ENCODE peak calls at places on chromosomes 1 and 21, in eight cellular contexts. One of them, this sample, is unnamed.

GRCh38 chr1:167904641-167905040 is 9.3 kb downstream of the ADCY10 start:
- DNase-seq in A549: peak
- DNase-seq in CD8-positive, alpha-beta T cell: no peak
- DNase-seq in cardiac muscle cell: peak
- DNase-seq in psoas muscle: no peak
- DNase-seq in stomach: no peak
- DNase-seq in AG09319: peak
- DNase-seq in neural crest cell: no peak
- DNase-seq in this sample: no peak

GRCh38 chr1:171251741-171252300 is 3.5 kb downstream of the FMO1 start:
- DNase-seq in A549: peak
- DNase-seq in CD8-positive, alpha-beta T cell: no peak
- DNase-seq in cardiac muscle cell: peak
- DNase-seq in psoas muscle: no peak
- DNase-seq in stomach: no peak
- DNase-seq in AG09319: no peak
- DNase-seq in neural crest cell: peak
- DNase-seq in this sample: peak

GRCh38 chr1:12544992-12545391 is 73.0 kb downstream of the DHRS3 start:
- DNase-seq in A549: no peak
- DNase-seq in CD8-positive, alpha-beta T cell: no peak
- DNase-seq in cardiac muscle cell: no peak
- DNase-seq in psoas muscle: no peak
- DNase-seq in stomach: no peak
- DNase-seq in AG09319: no peak
- DNase-seq in neural crest cell: no peak
- DNase-seq in this sample: no peak

GRCh38 chr1:158999301-159000069 is 10.2 kb upstream of the IFI16 start:
- DNase-seq in A549: peak
- DNase-seq in CD8-positive, alpha-beta T cell: no peak
- DNase-seq in cardiac muscle cell: peak
- DNase-seq in psoas muscle: peak
- DNase-seq in stomach: no peak
- DNase-seq in AG09319: peak
- DNase-seq in neural crest cell: peak
- DNase-seq in this sample: no peak

GRCh38 chr1:1597275-1597930 is 2.5 kb downstream of the FNDC10 start:
- DNase-seq in A549: peak
- DNase-seq in CD8-positive, alpha-beta T cell: no peak
- DNase-seq in cardiac muscle cell: no peak
- DNase-seq in psoas muscle: no peak
- DNase-seq in stomach: no peak
- DNase-seq in AG09319: no peak
- DNase-seq in neural crest cell: no peak
- DNase-seq in this sample: no peak

GRCh38 chr1:2050482-2050792 is 226 bp downstream of the PRKCZ start:
- DNase-seq in A549: peak
- DNase-seq in CD8-positive, alpha-beta T cell: no peak
- DNase-seq in cardiac muscle cell: no peak
- DNase-seq in psoas muscle: no peak
- DNase-seq in stomach: no peak
- DNase-seq in AG09319: no peak
- DNase-seq in neural crest cell: no peak
- DNase-seq in this sample: no peak

GRCh38 chr1:91732291-91732953 is 153.5 kb downstream of the TGFBR3 start:
- DNase-seq in A549: peak
- DNase-seq in CD8-positive, alpha-beta T cell: no peak
- DNase-seq in cardiac muscle cell: peak
- DNase-seq in psoas muscle: peak
- DNase-seq in stomach: no peak
- DNase-seq in AG09319: peak
- DNase-seq in neural crest cell: no peak
- DNase-seq in this sample: no peak

GRCh38 chr1:11929849-11930248 is 3.6 kb upstream of the KIAA2013 start:
- DNase-seq in A549: peak
- DNase-seq in CD8-positive, alpha-beta T cell: no peak
- DNase-seq in cardiac muscle cell: peak
- DNase-seq in psoas muscle: peak
- DNase-seq in stomach: peak
- DNase-seq in AG09319: no peak
- DNase-seq in neural crest cell: no peak
- DNase-seq in this sample: no peak

GRCh38 chr1:185656663-185657062 is 77.5 kb upstream of the HMCN1 start:
- DNase-seq in A549: no peak
- DNase-seq in CD8-positive, alpha-beta T cell: no peak
- DNase-seq in cardiac muscle cell: no peak
- DNase-seq in psoas muscle: no peak
- DNase-seq in stomach: no peak
- DNase-seq in AG09319: no peak
- DNase-seq in neural crest cell: no peak
- DNase-seq in this sample: no peak

GRCh38 chr1:222761171-222761570 is 24.2 kb downstream of the FAM177B start:
- DNase-seq in A549: no peak
- DNase-seq in CD8-positive, alpha-beta T cell: no peak
- DNase-seq in cardiac muscle cell: no peak
- DNase-seq in psoas muscle: no peak
- DNase-seq in stomach: no peak
- DNase-seq in AG09319: no peak
- DNase-seq in neural crest cell: no peak
- DNase-seq in this sample: no peak

GRCh38 chr1:157852476-157852875 is 10.9 kb upstream of the CD5L start:
- DNase-seq in A549: no peak
- DNase-seq in CD8-positive, alpha-beta T cell: no peak
- DNase-seq in cardiac muscle cell: no peak
- DNase-seq in psoas muscle: no peak
- DNase-seq in stomach: no peak
- DNase-seq in AG09319: no peak
- DNase-seq in neural crest cell: no peak
- DNase-seq in this sample: no peak

GRCh38 chr1:33170351-33171274 is 11.2 kb downstream of the TRIM62 start:
- DNase-seq in A549: no peak
- DNase-seq in CD8-positive, alpha-beta T cell: no peak
- DNase-seq in cardiac muscle cell: peak
- DNase-seq in psoas muscle: peak
- DNase-seq in stomach: no peak
- DNase-seq in AG09319: no peak
- DNase-seq in neural crest cell: no peak
- DNase-seq in this sample: no peak

GRCh38 chr1:212976586-212976985 is 26.2 kb downstream of the VASH2 start:
- DNase-seq in A549: no peak
- DNase-seq in CD8-positive, alpha-beta T cell: peak
- DNase-seq in cardiac muscle cell: no peak
- DNase-seq in psoas muscle: no peak
- DNase-seq in stomach: peak
- DNase-seq in AG09319: no peak
- DNase-seq in neural crest cell: no peak
- DNase-seq in this sample: no peak

GRCh38 chr1:230073371-230074035 is 6.5 kb downstream of the GALNT2 start:
- DNase-seq in A549: peak
- DNase-seq in CD8-positive, alpha-beta T cell: no peak
- DNase-seq in cardiac muscle cell: no peak
- DNase-seq in psoas muscle: peak
- DNase-seq in stomach: no peak
- DNase-seq in AG09319: no peak
- DNase-seq in neural crest cell: no peak
- DNase-seq in this sample: no peak

GRCh38 chr21:42525676-42526378 is 12.2 kb downstream of the SLC37A1 start:
- DNase-seq in A549: no peak
- DNase-seq in CD8-positive, alpha-beta T cell: no peak
- DNase-seq in cardiac muscle cell: no peak
- DNase-seq in psoas muscle: no peak
- DNase-seq in stomach: no peak
- DNase-seq in AG09319: no peak
- DNase-seq in neural crest cell: no peak
- DNase-seq in this sample: no peak

GRCh38 chr1:165117482-165117881 is 239.0 kb downstream of the LMX1A start:
- DNase-seq in A549: no peak
- DNase-seq in CD8-positive, alpha-beta T cell: no peak
- DNase-seq in cardiac muscle cell: no peak
- DNase-seq in psoas muscle: no peak
- DNase-seq in stomach: no peak
- DNase-seq in AG09319: no peak
- DNase-seq in neural crest cell: peak
- DNase-seq in this sample: no peak

GRCh38 chr1:63628607-63629006 is 35.4 kb downstream of the PGM1 start:
- DNase-seq in A549: no peak
- DNase-seq in CD8-positive, alpha-beta T cell: no peak
- DNase-seq in cardiac muscle cell: no peak
- DNase-seq in psoas muscle: no peak
- DNase-seq in stomach: no peak
- DNase-seq in AG09319: no peak
- DNase-seq in neural crest cell: no peak
- DNase-seq in this sample: no peak

GRCh38 chr1:197466813-197467212 is 198.8 kb downstream of the CRB1 start:
- DNase-seq in A549: no peak
- DNase-seq in CD8-positive, alpha-beta T cell: no peak
- DNase-seq in cardiac muscle cell: no peak
- DNase-seq in psoas muscle: no peak
- DNase-seq in stomach: no peak
- DNase-seq in AG09319: no peak
- DNase-seq in neural crest cell: no peak
- DNase-seq in this sample: no peak

GRCh38 chr1:92916899-92917298 is 44.4 kb downstream of the DIPK1A start:
- DNase-seq in A549: no peak
- DNase-seq in CD8-positive, alpha-beta T cell: no peak
- DNase-seq in cardiac muscle cell: no peak
- DNase-seq in psoas muscle: no peak
- DNase-seq in stomach: no peak
- DNase-seq in AG09319: no peak
- DNase-seq in neural crest cell: no peak
- DNase-seq in this sample: no peak

GRCh38 chr1:232635778-232636356 is 5.9 kb upstream of the SIPA1L2 start:
- DNase-seq in A549: peak
- DNase-seq in CD8-positive, alpha-beta T cell: no peak
- DNase-seq in cardiac muscle cell: peak
- DNase-seq in psoas muscle: no peak
- DNase-seq in stomach: no peak
- DNase-seq in AG09319: peak
- DNase-seq in neural crest cell: no peak
- DNase-seq in this sample: peak

GRCh38 chr21:24420694-24421093 is 1186.6 kb downstream of the MRPL39 start:
- DNase-seq in A549: no peak
- DNase-seq in CD8-positive, alpha-beta T cell: no peak
- DNase-seq in cardiac muscle cell: no peak
- DNase-seq in psoas muscle: no peak
- DNase-seq in stomach: no peak
- DNase-seq in AG09319: no peak
- DNase-seq in neural crest cell: no peak
- DNase-seq in this sample: no peak

DNA sequence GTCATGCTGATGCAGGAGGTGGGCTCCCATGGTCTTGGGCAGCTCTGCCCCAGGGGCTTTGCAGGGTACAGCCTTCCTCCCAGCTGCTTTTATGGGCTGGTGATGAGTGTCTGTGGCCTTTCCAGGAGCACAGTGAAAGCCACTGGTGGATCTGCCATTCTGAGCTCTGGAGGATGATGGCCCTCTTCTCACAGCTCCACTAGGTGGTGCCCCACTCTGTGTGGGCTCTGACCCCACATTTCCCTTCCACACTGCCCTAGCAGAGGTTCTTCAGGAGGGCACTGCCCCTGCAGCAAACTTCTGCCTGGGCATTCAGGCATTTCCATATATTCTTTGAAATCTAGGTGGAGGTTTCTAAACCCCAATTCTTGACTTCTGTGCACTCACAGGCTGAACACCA is 1188.6 kb downstream of the MRPL39 start:
- DNase-seq in A549: no peak
- DNase-seq in CD8-positive, alpha-beta T cell: no peak
- DNase-seq in cardiac muscle cell: no peak
- DNase-seq in psoas muscle: no peak
- DNase-seq in stomach: no peak
- DNase-seq in AG09319: no peak
- DNase-seq in neural crest cell: no peak
- DNase-seq in this sample: no peak
- TF ChIP-seq CTCF in A549: no peak
- TF ChIP-seq CTCF in CD8-positive, alpha-beta T cell: no peak
- TF ChIP-seq CTCF in cardiac muscle cell: no peak
- TF ChIP-seq CTCF in psoas muscle: no peak
- TF ChIP-seq CTCF in stomach: no peak
- TF ChIP-seq CTCF in AG09319: no peak
- TF ChIP-seq CTCF in neural crest cell: no peak
- TF ChIP-seq CTCF in this sample: no peak

DNA sequence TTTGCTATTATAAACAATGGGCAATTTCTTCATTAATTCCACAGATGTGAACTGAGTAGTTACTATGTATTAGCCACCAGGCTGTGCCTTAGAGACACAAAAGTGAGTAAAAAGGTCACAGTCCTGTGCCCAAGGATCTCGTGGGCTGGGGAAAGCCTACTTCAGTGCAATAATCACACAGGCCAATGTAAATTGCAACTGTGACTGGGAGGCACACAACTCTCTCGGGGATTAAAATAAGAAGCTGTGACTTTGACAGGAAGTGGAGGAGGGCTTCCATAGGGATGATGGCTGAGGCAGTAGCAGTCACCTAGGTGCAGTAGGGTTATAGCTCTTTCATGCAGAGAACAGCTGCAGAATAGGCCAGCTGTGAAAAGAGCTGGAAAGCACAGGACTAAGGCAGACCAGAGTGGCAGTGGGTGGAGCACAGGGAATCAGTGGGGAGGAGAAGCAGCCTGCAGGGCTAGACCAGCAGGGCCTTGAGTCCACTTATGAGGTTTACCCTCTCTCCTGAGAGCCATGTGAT is 121.9 kb downstream of the MAB21L3 start:
- DNase-seq in A549: no peak
- DNase-seq in CD8-positive, alpha-beta T cell: peak
- DNase-seq in cardiac muscle cell: peak
- DNase-seq in psoas muscle: no peak
- DNase-seq in stomach: no peak
- DNase-seq in AG09319: no peak
- DNase-seq in neural crest cell: no peak
- DNase-seq in this sample: no peak
- TF ChIP-seq CTCF in A549: no peak
- TF ChIP-seq CTCF in CD8-positive, alpha-beta T cell: peak
- TF ChIP-seq CTCF in cardiac muscle cell: no peak
- TF ChIP-seq CTCF in psoas muscle: no peak
- TF ChIP-seq CTCF in stomach: peak
- TF ChIP-seq CTCF in AG09319: no peak
- TF ChIP-seq CTCF in neural crest cell: no peak
- TF ChIP-seq CTCF in this sample: peak

DNA sequence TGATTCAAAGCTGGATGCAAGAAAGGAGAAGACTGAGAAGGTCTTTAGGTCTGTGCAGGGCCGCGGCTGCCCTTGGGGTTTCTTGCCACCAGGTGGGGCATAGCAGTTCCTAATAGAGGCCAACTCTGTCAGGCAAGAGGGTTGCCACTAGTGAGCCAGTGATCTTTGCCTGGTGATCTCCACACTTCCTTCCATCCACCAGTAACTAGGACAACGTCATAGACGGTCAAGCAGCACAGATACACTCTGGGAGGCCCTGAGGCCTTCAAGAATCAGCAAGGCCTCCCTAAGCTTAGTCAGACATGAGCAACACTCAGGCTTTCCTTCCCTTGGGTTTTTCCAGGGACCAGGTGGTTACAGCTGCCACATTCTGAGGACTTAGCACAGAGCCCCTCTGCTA is 32.9 kb upstream of the ATP2B4 start:
- DNase-seq in A549: peak
- DNase-seq in CD8-positive, alpha-beta T cell: peak
- DNase-seq in cardiac muscle cell: no peak
- DNase-seq in psoas muscle: peak
- DNase-seq in stomach: peak
- DNase-seq in AG09319: no peak
- DNase-seq in neural crest cell: no peak
- DNase-seq in this sample: no peak
- TF ChIP-seq CTCF in A549: no peak
- TF ChIP-seq CTCF in CD8-positive, alpha-beta T cell: peak
- TF ChIP-seq CTCF in cardiac muscle cell: no peak
- TF ChIP-seq CTCF in psoas muscle: peak
- TF ChIP-seq CTCF in stomach: peak
- TF ChIP-seq CTCF in AG09319: no peak
- TF ChIP-seq CTCF in neural crest cell: no peak
- TF ChIP-seq CTCF in this sample: peak

GRCh38 chr1:65072845-65073244 is 75.2 kb upstream of the AK4 start:
- DNase-seq in A549: no peak
- DNase-seq in CD8-positive, alpha-beta T cell: no peak
- DNase-seq in cardiac muscle cell: no peak
- DNase-seq in psoas muscle: no peak
- DNase-seq in stomach: peak
- DNase-seq in AG09319: no peak
- DNase-seq in neural crest cell: no peak
- DNase-seq in this sample: no peak
- TF ChIP-seq CTCF in A549: no peak
- TF ChIP-seq CTCF in CD8-positive, alpha-beta T cell: no peak
- TF ChIP-seq CTCF in cardiac muscle cell: no peak
- TF ChIP-seq CTCF in psoas muscle: no peak
- TF ChIP-seq CTCF in stomach: no peak
- TF ChIP-seq CTCF in AG09319: no peak
- TF ChIP-seq CTCF in neural crest cell: no peak
- TF ChIP-seq CTCF in this sample: no peak